ENCODE peak calls at places on chromosomes 1 and 21, in four cellular contexts. U, B, N and A are unnamed samples.

GRCh38 chr1:117685936-117686806 is 80.3 kb downstream of the TENT5C start:
- DNase-seq in U (no peak), B (no peak), N (no peak), A (no peak)

GRCh38 chr1:77407738-77408375 is 126.0 kb downstream of the AK5 start:
- DNase-seq in U (no peak), B (no peak), N (no peak), A (no peak)

GRCh38 chr1:246567258-246568235 is 1.3 kb downstream of the CNST start:
- DNase-seq in U (peak; percentile 53), B (peak; percentile 52), N (no peak), A (no peak)

GRCh38 chr1:231931846-231932454 is 305.4 kb downstream of the DISC1 start:
- DNase-seq in U (no peak), B (no peak), N (no peak), A (no peak)

GRCh38 chr1:198295186-198295585 is 138.4 kb downstream of the NEK7 start:
- DNase-seq in U (no peak), B (no peak), N (no peak), A (no peak)

GRCh38 chr1:94623560-94624148 is 82.1 kb upstream of the F3 start:
- DNase-seq in U (no peak), B (no peak), N (no peak), A (no peak)

GRCh38 chr1:64471218-64471719 is 1.3 kb downstream of the CACHD1 start:
- DNase-seq in U (no peak), B (no peak), N (peak; percentile 74), A (peak; percentile 75)

GRCh38 chr21:38787461-38788274 is 18.1 kb upstream of the ETS2 start:
- DNase-seq in U (no peak), B (no peak), N (no peak), A (no peak)

GRCh38 chr1:11645670-11646265 is 8.5 kb downstream of the FBXO2 start:
- DNase-seq in U (peak; percentile 23), B (peak; percentile 45), N (peak; percentile 90), A (no peak)

GRCh38 chr1:202264300-202265075 is 70.9 kb downstream of the LGR6 start:
- DNase-seq in U (no peak), B (no peak), N (no peak), A (no peak)

GRCh38 chr1:62912028-62912638 is 128.2 kb downstream of the ATG4C start:
- DNase-seq in U (peak; percentile 2), B (no peak), N (no peak), A (no peak)

GRCh38 chr21:21907271-21907670 is 909.1 kb downstream of the NCAM2 start:
- DNase-seq in U (no peak), B (no peak), N (no peak), A (no peak)

GRCh38 chr21:35144978-35145377 is 95.9 kb upstream of the RUNX1 start:
- DNase-seq in U (no peak), B (no peak), N (no peak), A (no peak)

GRCh38 chr21:35142036-35142825 is 93.1 kb upstream of the RUNX1 start:
- DNase-seq in U (no peak), B (no peak), N (no peak), A (no peak)

GRCh38 chr21:35149698-35150097 is 100.6 kb upstream of the RUNX1 start:
- DNase-seq in U (no peak), B (no peak), N (no peak), A (no peak)

GRCh38 chr21:35147439-35147838 is 98.3 kb upstream of the RUNX1 start:
- DNase-seq in U (no peak), B (no peak), N (no peak), A (no peak)

DNA sequence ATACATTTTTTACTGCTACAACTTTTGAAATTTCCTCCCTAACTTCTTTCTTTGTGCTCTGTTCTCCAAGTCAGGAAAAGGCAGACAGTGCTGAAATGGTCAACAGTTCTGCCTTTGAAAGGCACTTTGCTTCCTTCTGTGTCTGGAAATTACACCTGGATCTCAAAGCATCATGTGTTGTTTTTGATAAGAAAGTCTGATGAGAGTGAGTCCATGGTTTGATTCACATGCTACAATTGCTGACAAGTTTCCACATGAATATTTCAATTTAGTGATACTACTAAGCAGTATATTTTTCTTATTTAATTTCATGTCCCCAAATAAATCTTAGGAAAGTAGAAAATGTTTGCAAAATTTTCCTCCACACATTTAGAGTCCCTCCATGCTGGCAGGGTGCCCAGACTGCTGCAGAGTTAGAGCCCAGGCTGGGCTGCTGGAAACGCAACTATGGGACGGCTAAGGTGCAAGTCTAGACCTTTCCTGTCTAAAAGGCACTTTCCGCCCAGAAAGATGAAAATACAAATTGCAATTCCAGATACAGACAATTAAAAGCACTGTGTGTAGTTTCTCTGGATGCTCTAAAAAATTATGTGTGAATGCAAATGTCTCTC is 96.6 kb upstream of the RUNX1 start:
- DNase-seq in U (no peak), B (no peak), N (peak; percentile 49), A (no peak)
- H3K27ac ChIP-seq in U (no peak overlapping the region), B (no peak overlapping the region), N (no peak overlapping the region), A (no peak overlapping the region)

GRCh38 chr1:38000529-38001453 is 4.5 kb downstream of the FHL3 start:
- DNase-seq in U (peak; percentile 74), B (no peak), N (no peak), A (no peak)

GRCh38 chr1:38000233-38000528 is 5.1 kb downstream of the FHL3 start:
- DNase-seq in U (no peak), B (no peak), N (no peak), A (no peak)

GRCh38 chr1:37998913-37999433 is 6.3 kb downstream of the FHL3 start:
- DNase-seq in U (no peak), B (no peak), N (peak; percentile 54), A (no peak)

GRCh38 chr1:37998089-37998808 is 7.1 kb downstream of the FHL3 start:
- DNase-seq in U (no peak), B (no peak), N (peak; percentile 39), A (no peak)

DNA sequence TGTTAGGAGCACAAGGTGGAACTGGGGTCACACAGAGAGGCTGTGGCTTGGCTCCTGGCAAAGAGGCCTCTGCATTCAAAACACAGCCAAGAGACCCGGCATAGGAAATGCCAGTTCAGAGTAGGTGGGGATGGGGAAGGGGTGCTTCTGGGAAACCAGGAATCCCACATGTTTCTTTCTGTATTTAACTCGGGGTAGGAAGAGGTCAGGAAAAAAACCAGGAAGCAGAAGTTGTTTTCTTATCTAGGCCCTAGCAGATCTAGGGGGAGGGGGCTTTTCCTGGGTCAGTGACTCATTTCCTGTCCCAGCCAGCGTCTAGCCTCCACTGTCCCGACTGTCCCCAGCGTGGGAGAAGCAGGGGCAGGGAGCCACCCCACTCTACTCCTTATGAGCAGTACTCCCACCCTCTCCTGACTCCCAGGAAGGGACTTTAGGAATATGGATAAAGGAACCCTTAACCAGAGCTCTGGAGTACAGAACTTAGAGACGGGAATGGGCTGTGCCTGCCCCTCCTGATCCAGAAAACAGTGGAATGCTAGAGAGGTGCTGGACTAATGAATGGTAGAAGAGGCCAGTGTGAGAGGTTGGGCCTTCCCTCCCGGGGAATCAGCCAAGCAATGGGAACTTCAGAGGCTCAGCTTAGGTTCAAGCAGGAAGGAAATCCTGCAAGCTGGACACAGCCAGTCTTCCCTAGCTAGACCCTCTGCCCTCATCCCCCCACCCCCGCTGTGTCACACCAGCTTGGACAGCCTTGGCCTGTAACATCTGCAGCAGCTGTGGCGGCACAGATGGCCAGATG is 5.7 kb downstream of the FHL3 start:
- DNase-seq in U (no peak), B (no peak), N (peak; percentile 80), A (peak; percentile 81)
- H3K4me3 ChIP-seq in U (peak overlapping the region; percentile 47), B (no peak overlapping the region), N (peak overlapping the region; percentile 12), A (peak overlapping the region; percentile 32)

DNA sequence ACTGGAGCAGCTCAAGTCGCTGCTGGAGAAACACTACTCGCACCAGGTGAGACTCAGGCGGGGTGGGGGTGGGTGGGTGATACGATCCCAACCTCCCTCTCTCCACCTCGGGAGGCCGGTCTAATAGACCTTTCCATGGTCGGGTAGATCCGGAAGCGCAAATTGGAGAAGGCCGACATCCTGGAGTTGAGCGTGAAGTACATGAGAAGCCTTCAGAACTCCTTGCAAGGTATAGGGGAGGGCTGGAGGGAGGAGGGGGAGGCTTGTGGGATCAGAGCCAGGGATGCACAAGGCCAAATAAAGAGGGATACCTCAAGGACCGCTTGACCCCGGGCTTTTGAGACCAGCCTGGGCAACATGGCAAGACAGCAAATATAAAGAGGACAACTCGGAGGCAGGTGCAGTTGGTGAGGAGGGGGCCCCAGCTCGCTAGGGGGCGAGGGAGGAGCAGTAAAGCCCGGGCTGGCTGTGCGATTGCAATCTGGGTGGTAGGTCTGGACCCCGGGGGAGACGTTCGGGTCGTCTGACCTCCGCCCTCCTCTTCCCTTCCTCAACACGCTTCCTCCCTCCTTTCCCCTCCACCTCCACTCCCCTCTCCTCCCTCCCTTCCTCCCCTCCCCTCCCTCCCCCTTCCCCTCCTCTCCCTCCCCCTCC is 549 bp downstream of the HES3 start:
- DNase-seq in U (no peak), B (no peak), N (no peak), A (no peak)
- H3K27ac ChIP-seq in U (no peak overlapping the region), B (no peak overlapping the region), N (no peak overlapping the region), A (no peak overlapping the region)

GRCh38 chr1:13751985-13752384 is 52.0 kb downstream of the PRDM2 start:
- DNase-seq in U (no peak), B (no peak), N (no peak), A (no peak)

GRCh38 chr1:13752852-13753251 is 52.9 kb downstream of the PRDM2 start:
- DNase-seq in U (no peak), B (no peak), N (no peak), A (no peak)

GRCh38 chr1:13754003-13754402 is 54.0 kb downstream of the PRDM2 start:
- DNase-seq in U (no peak), B (no peak), N (no peak), A (no peak)

GRCh38 chr1:13749543-13750307 is 49.7 kb downstream of the PRDM2 start:
- DNase-seq in U (no peak), B (no peak), N (peak; percentile 88), A (peak; percentile 80)

GRCh38 chr1:13751458-13751871 is 51.5 kb downstream of the PRDM2 start:
- DNase-seq in U (no peak), B (no peak), N (no peak), A (no peak)
- H3K4me3 ChIP-seq in U (no peak overlapping the region), B (peak overlapping the region; percentile 91), N (peak overlapping the region; percentile 92), A (no peak overlapping the region)

DNA sequence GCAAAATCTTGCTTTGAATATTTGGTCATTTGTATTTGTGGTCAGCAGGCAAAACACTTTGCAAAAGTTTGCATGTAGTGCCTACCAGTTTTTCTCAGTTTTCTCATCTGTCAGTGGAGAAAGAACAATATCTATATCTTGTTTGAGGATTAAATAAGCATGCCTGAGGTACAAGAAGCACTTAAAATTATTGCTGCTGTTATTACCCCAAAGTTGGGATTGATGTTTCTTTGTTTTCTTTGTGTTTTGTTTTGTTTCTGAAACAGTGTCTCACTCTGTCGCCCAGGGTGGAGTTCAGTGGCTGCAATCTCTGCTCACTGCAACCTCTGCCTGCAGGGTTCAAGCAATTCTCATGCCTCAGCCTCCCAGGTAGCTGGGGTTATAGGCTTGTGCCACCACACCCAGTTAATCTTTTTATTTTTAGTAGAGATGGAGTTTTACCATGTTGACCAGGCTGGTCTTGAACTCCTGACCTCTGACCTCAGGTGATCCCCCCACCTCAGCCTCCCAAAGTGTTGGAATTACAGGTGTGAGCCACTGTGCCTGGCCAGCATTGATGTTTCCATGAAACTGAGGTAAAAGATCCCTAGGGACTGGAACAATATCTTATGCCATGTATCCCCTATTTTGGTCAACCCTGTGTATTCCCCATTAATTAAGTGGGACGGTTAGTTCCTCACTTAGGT is 15.9 kb downstream of the RAP1A start:
- DNase-seq in U (no peak), B (no peak), N (no peak), A (no peak)
- H3K27ac ChIP-seq in U (no peak overlapping the region), B (no peak overlapping the region), N (no peak overlapping the region), A (no peak overlapping the region)